ENCODE peak calls at places on chromosome 15, in ten cellular contexts. R, C, F, I, Y, B, T, Z, E and P are unnamed samples.

GRCh38 chr15:38702178-38702912 is 137.7 kb upstream of the RASGRP1 start:
- DNase-seq in I (peak), C (no peak), Z (no peak), E (no peak), R (no peak), T (no peak), B (no peak), F (no peak), Y (no peak), P (no peak)

GRCh38 chr15:51982770-51983103 is 11.2 kb upstream of the LEO1 start:
- DNase-seq in T (no peak), C (no peak), R (no peak), E (no peak), I (no peak), B (no peak), F (no peak), Z (no peak), Y (no peak), P (no peak)

GRCh38 chr15:40688932-40689799 is 5.8 kb upstream of the RAD51 start:
- DNase-seq in F (no peak), Z (no peak), R (no peak), B (no peak), Y (no peak), E (no peak), C (no peak), I (no peak), T (no peak), P (no peak)

GRCh38 chr15:76286231-76286879 is 24.9 kb downstream of the ETFA start:
- DNase-seq in T (no peak), I (no peak), F (no peak), B (peak), E (peak), R (peak), Y (peak), Z (no peak), C (no peak), P (no peak)

GRCh38 chr15:88814393-88814792 is 11.2 kb downstream of the ACAN start:
- DNase-seq in E (no peak), R (no peak), Z (no peak), F (no peak), B (no peak), Y (no peak), C (no peak), I (no peak), T (no peak), P (no peak)

GRCh38 chr15:69743091-69743490 is 290.5 kb downstream of the RPLP1 start:
- DNase-seq in B (no peak), F (no peak), R (no peak), Z (no peak), I (no peak), C (no peak), Y (no peak), E (no peak), T (no peak), P (no peak)

GRCh38 chr15:63374686-63375520 is 6.7 kb downstream of the CA12 start:
- DNase-seq in T (peak), R (no peak), Z (no peak), I (no peak), C (no peak), B (no peak), E (peak), F (peak), Y (peak), P (peak)

GRCh38 chr15:73630030-73630429 is 3.2 kb downstream of the NPTN start:
- DNase-seq in R (no peak), Y (no peak), I (no peak), Z (no peak), E (no peak), C (no peak), B (no peak), T (no peak), F (no peak), P (no peak)

GRCh38 chr15:31570591-31570990 is 244.0 kb downstream of the KLF13 start:
- DNase-seq in T (no peak), Z (no peak), B (no peak), Y (no peak), E (no peak), F (no peak), I (no peak), C (peak), R (no peak), P (no peak)

GRCh38 chr15:73352082-73352481 is 16.7 kb downstream of the HCN4 start:
- DNase-seq in Z (no peak), F (no peak), R (no peak), C (no peak), E (peak), I (no peak), T (no peak), Y (no peak), B (no peak), P (no peak)

GRCh38 chr15:96020133-96020532 is 310.4 kb upstream of the NR2F2 start:
- DNase-seq in I (no peak), F (no peak), E (peak), C (no peak), Y (no peak), Z (no peak), T (peak), R (no peak), B (no peak), P (no peak)

GRCh38 chr15:74399100-74399499 is 31.7 kb upstream of the CYP11A1 start:
- DNase-seq in I (no peak), T (no peak), R (no peak), F (no peak), Z (no peak), Y (no peak), E (no peak), B (no peak), C (no peak), P (no peak)

GRCh38 chr15:47300596-47300995 is 416.7 kb upstream of the SEMA6D start:
- DNase-seq in B (no peak), E (no peak), R (no peak), I (no peak), C (no peak), Z (no peak), F (no peak), Y (no peak), T (no peak), P (no peak)

GRCh38 chr15:83992356-83993031 is 243.1 kb upstream of the GOLGA6L4 start:
- DNase-seq in Y (no peak), E (no peak), F (no peak), Z (no peak), R (no peak), T (no peak), I (no peak), B (no peak), C (no peak), P (no peak)

GRCh38 chr15:48373855-48374421 is 42.7 kb downstream of the DUT start:
- DNase-seq in B (no peak), C (no peak), T (no peak), Z (peak), F (no peak), I (no peak), E (no peak), R (no peak), Y (no peak), P (peak)

GRCh38 chr15:101795455-101795854 is 7.9 kb upstream of the OR4F6 start:
- DNase-seq in I (no peak), E (no peak), Z (no peak), Y (peak), R (no peak), T (no peak), F (peak), B (no peak), C (no peak), P (no peak)

GRCh38 chr15:92645051-92645631 is 10.4 kb downstream of the FAM174B start:
- DNase-seq in I (no peak), T (no peak), B (no peak), F (no peak), E (no peak), C (no peak), Y (no peak), Z (no peak), R (no peak), P (no peak)

GRCh38 chr15:68930268-68931022 is at the start of gene SPESP1:
- DNase-seq in R (no peak), Y (peak), E (peak), F (no peak), C (no peak), T (peak), I (peak), B (peak), Z (peak), P (no peak)

GRCh38 chr15:89885611-89886010 is 8.2 kb downstream of the AP3S2 start:
- DNase-seq in I (no peak), Y (no peak), R (no peak), T (no peak), C (no peak), B (no peak), Z (no peak), F (no peak), E (no peak), P (no peak)

GRCh38 chr15:67422296-67422695 is 98.6 kb upstream of the C15orf61 start:
- DNase-seq in Y (no peak), I (no peak), C (no peak), T (no peak), Z (no peak), F (no peak), B (no peak), E (no peak), R (no peak), P (no peak)

GRCh38 chr15:76968310-76968709 is 26.6 kb upstream of the PSTPIP1 start:
- DNase-seq in Z (no peak), F (no peak), B (no peak), I (no peak), T (no peak), E (no peak), R (no peak), C (no peak), Y (no peak), P (no peak)

GRCh38 chr15:62879770-62880169 is 162.8 kb upstream of the TPM1 start:
- DNase-seq in I (no peak), Y (no peak), F (no peak), Z (no peak), T (no peak), C (no peak), B (no peak), E (no peak), R (no peak), P (no peak)

GRCh38 chr15:27214032-27214431 is 243.1 kb downstream of the GABRG3 start:
- DNase-seq in Z (no peak), E (no peak), C (no peak), I (no peak), F (no peak), R (no peak), Y (no peak), T (no peak), B (no peak), P (no peak)

GRCh38 chr15:33956397-33956796 is 11.9 kb upstream of the CHRM5 start:
- DNase-seq in Z (no peak), B (no peak), R (no peak), C (no peak), E (no peak), T (no peak), Y (no peak), I (no peak), F (no peak), P (no peak)

GRCh38 chr15:68526269-68526668 is 52.5 kb upstream of the CORO2B start:
- DNase-seq in I (no peak), Y (no peak), F (peak), Z (no peak), C (no peak), E (no peak), R (no peak), T (no peak), B (no peak), P (no peak)

GRCh38 chr15:77329202-77329601 is 90.7 kb downstream of the PEAK1 start:
- DNase-seq in C (no peak), Z (no peak), E (no peak), R (no peak), F (no peak), B (no peak), Y (no peak), I (no peak), T (no peak), P (no peak)

GRCh38 chr15:63772531-63772930 is 61.2 kb downstream of the HERC1 start:
- DNase-seq in Y (no peak), E (no peak), C (no peak), I (no peak), Z (no peak), T (no peak), B (no peak), R (no peak), F (no peak), P (no peak)

GRCh38 chr15:91289324-91289723 is 189.3 kb downstream of the SV2B start:
- DNase-seq in F (no peak), C (no peak), T (no peak), B (no peak), I (no peak), Y (no peak), E (peak), R (no peak), Z (no peak), P (peak)